ENCODE peak calls at places on chromosomes 2 and 18, in nine cellular contexts. One of them, this sample, is unnamed.

GRCh38 chr2:171434671-171434980 is 600 bp downstream of the DCAF17 start:
- DNase-seq in CD8-positive, alpha-beta T cell: no peak
- DNase-seq in mammary epithelial cell: no peak
- DNase-seq in heart left ventricle: no peak
- DNase-seq in lung: no peak
- DNase-seq in A549: peak; percentile 62
- DNase-seq in heart right ventricle: no peak
- DNase-seq in tibial artery: no peak
- DNase-seq in Caco-2: no peak
- DNase-seq in this sample: no peak

GRCh38 chr18:21894619-21895367 is 154.2 kb downstream of the MIB1 start:
- DNase-seq in CD8-positive, alpha-beta T cell: no peak
- DNase-seq in mammary epithelial cell: no peak
- DNase-seq in heart left ventricle: no peak
- DNase-seq in lung: peak; percentile 69
- DNase-seq in A549: no peak
- DNase-seq in heart right ventricle: no peak
- DNase-seq in tibial artery: no peak
- DNase-seq in Caco-2: no peak
- DNase-seq in this sample: no peak

GRCh38 chr2:149715005-149715592 is 127.5 kb upstream of the MMADHC start:
- DNase-seq in CD8-positive, alpha-beta T cell: no peak
- DNase-seq in mammary epithelial cell: peak; percentile 51
- DNase-seq in heart left ventricle: no peak
- DNase-seq in lung: no peak
- DNase-seq in A549: peak; percentile 10
- DNase-seq in heart right ventricle: no peak
- DNase-seq in tibial artery: no peak
- DNase-seq in Caco-2: peak; percentile 40
- DNase-seq in this sample: no peak

GRCh38 chr18:7517852-7518251 is 49.3 kb upstream of the PTPRM start:
- DNase-seq in CD8-positive, alpha-beta T cell: no peak
- DNase-seq in mammary epithelial cell: no peak
- DNase-seq in heart left ventricle: no peak
- DNase-seq in lung: no peak
- DNase-seq in A549: no peak
- DNase-seq in heart right ventricle: no peak
- DNase-seq in tibial artery: no peak
- DNase-seq in Caco-2: no peak
- DNase-seq in this sample: no peak

GRCh38 chr2:133480707-133481429 is 87.4 kb downstream of the NCKAP5 start:
- DNase-seq in CD8-positive, alpha-beta T cell: no peak
- DNase-seq in mammary epithelial cell: peak; percentile 72
- DNase-seq in heart left ventricle: no peak
- DNase-seq in lung: no peak
- DNase-seq in A549: no peak
- DNase-seq in heart right ventricle: no peak
- DNase-seq in tibial artery: no peak
- DNase-seq in Caco-2: no peak
- DNase-seq in this sample: no peak

GRCh38 chr2:220437938-220438337 is 810.5 kb downstream of the SLC4A3 start:
- DNase-seq in CD8-positive, alpha-beta T cell: no peak
- DNase-seq in mammary epithelial cell: no peak
- DNase-seq in heart left ventricle: no peak
- DNase-seq in lung: no peak
- DNase-seq in A549: no peak
- DNase-seq in heart right ventricle: no peak
- DNase-seq in tibial artery: no peak
- DNase-seq in Caco-2: no peak
- DNase-seq in this sample: no peak

GRCh38 chr18:76957384-76958355 is 135.3 kb downstream of the ZNF236 start:
- DNase-seq in CD8-positive, alpha-beta T cell: no peak
- DNase-seq in mammary epithelial cell: no peak
- DNase-seq in heart left ventricle: no peak
- DNase-seq in lung: no peak
- DNase-seq in A549: no peak
- DNase-seq in heart right ventricle: no peak
- DNase-seq in tibial artery: no peak
- DNase-seq in Caco-2: no peak
- DNase-seq in this sample: no peak

GRCh38 chr2:237097911-237098702 is 12.4 kb downstream of the COPS8 start:
- DNase-seq in CD8-positive, alpha-beta T cell: no peak
- DNase-seq in mammary epithelial cell: peak; percentile 97
- DNase-seq in heart left ventricle: no peak
- DNase-seq in lung: no peak
- DNase-seq in A549: peak; percentile 31
- DNase-seq in heart right ventricle: no peak
- DNase-seq in tibial artery: no peak
- DNase-seq in Caco-2: no peak
- DNase-seq in this sample: peak; percentile 75

GRCh38 chr2:240460243-240460630 is 24.8 kb downstream of the GPC1 start:
- DNase-seq in CD8-positive, alpha-beta T cell: no peak
- DNase-seq in mammary epithelial cell: no peak
- DNase-seq in heart left ventricle: peak; percentile 6
- DNase-seq in lung: no peak
- DNase-seq in A549: no peak
- DNase-seq in heart right ventricle: peak; percentile 8
- DNase-seq in tibial artery: no peak
- DNase-seq in Caco-2: no peak
- DNase-seq in this sample: peak; percentile 39

GRCh38 chr2:192194065-192194865 is 468 bp downstream of the TMEFF2 start:
- DNase-seq in CD8-positive, alpha-beta T cell: no peak
- DNase-seq in mammary epithelial cell: no peak
- DNase-seq in heart left ventricle: peak; percentile 6
- DNase-seq in lung: no peak
- DNase-seq in A549: peak; percentile 3
- DNase-seq in heart right ventricle: peak; percentile 17
- DNase-seq in tibial artery: peak; percentile 21
- DNase-seq in Caco-2: no peak
- DNase-seq in this sample: peak; percentile 37

GRCh38 chr18:5546660-5547059 is 2.9 kb upstream of the EPB41L3 start:
- DNase-seq in CD8-positive, alpha-beta T cell: no peak
- DNase-seq in mammary epithelial cell: no peak
- DNase-seq in heart left ventricle: no peak
- DNase-seq in lung: no peak
- DNase-seq in A549: no peak
- DNase-seq in heart right ventricle: no peak
- DNase-seq in tibial artery: peak; percentile 49
- DNase-seq in Caco-2: no peak
- DNase-seq in this sample: no peak

GRCh38 chr18:48133675-48134251 is 203.3 kb upstream of the SMAD2 start:
- DNase-seq in CD8-positive, alpha-beta T cell: no peak
- DNase-seq in mammary epithelial cell: peak; percentile 72
- DNase-seq in heart left ventricle: no peak
- DNase-seq in lung: peak; percentile 45
- DNase-seq in A549: no peak
- DNase-seq in heart right ventricle: no peak
- DNase-seq in tibial artery: no peak
- DNase-seq in Caco-2: no peak
- DNase-seq in this sample: no peak

GRCh38 chr2:190137561-190137960 is 75.0 kb upstream of the MSTN start:
- DNase-seq in CD8-positive, alpha-beta T cell: no peak
- DNase-seq in mammary epithelial cell: no peak
- DNase-seq in heart left ventricle: no peak
- DNase-seq in lung: no peak
- DNase-seq in A549: no peak
- DNase-seq in heart right ventricle: no peak
- DNase-seq in tibial artery: no peak
- DNase-seq in Caco-2: no peak
- DNase-seq in this sample: no peak

GRCh38 chr2:178069551-178069950 is 3.0 kb downstream of the PDE11A start:
- DNase-seq in CD8-positive, alpha-beta T cell: no peak
- DNase-seq in mammary epithelial cell: no peak
- DNase-seq in heart left ventricle: no peak
- DNase-seq in lung: no peak
- DNase-seq in A549: no peak
- DNase-seq in heart right ventricle: no peak
- DNase-seq in tibial artery: no peak
- DNase-seq in Caco-2: no peak
- DNase-seq in this sample: no peak

GRCh38 chr2:20622731-20623130 is 28.2 kb downstream of the HS1BP3 start:
- DNase-seq in CD8-positive, alpha-beta T cell: no peak
- DNase-seq in mammary epithelial cell: no peak
- DNase-seq in heart left ventricle: peak; percentile 83
- DNase-seq in lung: no peak
- DNase-seq in A549: no peak
- DNase-seq in heart right ventricle: peak; percentile 79
- DNase-seq in tibial artery: peak; percentile 14
- DNase-seq in Caco-2: peak; percentile 26
- DNase-seq in this sample: no peak

GRCh38 chr2:8538951-8539621 is 142.8 kb upstream of the ID2 start:
- DNase-seq in CD8-positive, alpha-beta T cell: no peak
- DNase-seq in mammary epithelial cell: no peak
- DNase-seq in heart left ventricle: no peak
- DNase-seq in lung: no peak
- DNase-seq in A549: no peak
- DNase-seq in heart right ventricle: no peak
- DNase-seq in tibial artery: no peak
- DNase-seq in Caco-2: no peak
- DNase-seq in this sample: no peak

GRCh38 chr2:8536686-8537571 is 144.9 kb upstream of the ID2 start:
- DNase-seq in CD8-positive, alpha-beta T cell: no peak
- DNase-seq in mammary epithelial cell: no peak
- DNase-seq in heart left ventricle: no peak
- DNase-seq in lung: no peak
- DNase-seq in A549: no peak
- DNase-seq in heart right ventricle: no peak
- DNase-seq in tibial artery: no peak
- DNase-seq in Caco-2: peak; percentile 23
- DNase-seq in this sample: no peak

GRCh38 chr2:8535821-8536685 is 145.8 kb upstream of the ID2 start:
- DNase-seq in CD8-positive, alpha-beta T cell: no peak
- DNase-seq in mammary epithelial cell: no peak
- DNase-seq in heart left ventricle: no peak
- DNase-seq in lung: no peak
- DNase-seq in A549: no peak
- DNase-seq in heart right ventricle: no peak
- DNase-seq in tibial artery: no peak
- DNase-seq in Caco-2: peak; percentile 23
- DNase-seq in this sample: no peak

GRCh38 chr2:8538531-8538930 is 143.3 kb upstream of the ID2 start:
- DNase-seq in CD8-positive, alpha-beta T cell: no peak
- DNase-seq in mammary epithelial cell: no peak
- DNase-seq in heart left ventricle: no peak
- DNase-seq in lung: no peak
- DNase-seq in A549: no peak
- DNase-seq in heart right ventricle: no peak
- DNase-seq in tibial artery: no peak
- DNase-seq in Caco-2: no peak
- DNase-seq in this sample: no peak

GRCh38 chr2:8537572-8538155 is 144.2 kb upstream of the ID2 start:
- DNase-seq in CD8-positive, alpha-beta T cell: no peak
- DNase-seq in mammary epithelial cell: no peak
- DNase-seq in heart left ventricle: no peak
- DNase-seq in lung: no peak
- DNase-seq in A549: no peak
- DNase-seq in heart right ventricle: no peak
- DNase-seq in tibial artery: no peak
- DNase-seq in Caco-2: peak; percentile 38
- DNase-seq in this sample: no peak
- H3K4me1 ChIP-seq in CD8-positive, alpha-beta T cell: peaks cover 5% of the 10 kb centered on the region
- H3K4me1 ChIP-seq in mammary epithelial cell: no peaks in the 10 kb centered on the region
- H3K4me1 ChIP-seq in heart left ventricle: peaks cover 41% of the 10 kb centered on the region
- H3K4me1 ChIP-seq in lung: peaks cover 23% of the 10 kb centered on the region
- H3K4me1 ChIP-seq in A549: no peaks in the 10 kb centered on the region
- H3K4me1 ChIP-seq in heart right ventricle: peaks cover 48% of the 10 kb centered on the region
- H3K4me1 ChIP-seq in tibial artery: no peaks in the 10 kb centered on the region
- H3K4me1 ChIP-seq in Caco-2: peaks cover 59% of the 10 kb centered on the region
- H3K4me1 ChIP-seq in this sample: no peaks in the 10 kb centered on the region

DNA sequence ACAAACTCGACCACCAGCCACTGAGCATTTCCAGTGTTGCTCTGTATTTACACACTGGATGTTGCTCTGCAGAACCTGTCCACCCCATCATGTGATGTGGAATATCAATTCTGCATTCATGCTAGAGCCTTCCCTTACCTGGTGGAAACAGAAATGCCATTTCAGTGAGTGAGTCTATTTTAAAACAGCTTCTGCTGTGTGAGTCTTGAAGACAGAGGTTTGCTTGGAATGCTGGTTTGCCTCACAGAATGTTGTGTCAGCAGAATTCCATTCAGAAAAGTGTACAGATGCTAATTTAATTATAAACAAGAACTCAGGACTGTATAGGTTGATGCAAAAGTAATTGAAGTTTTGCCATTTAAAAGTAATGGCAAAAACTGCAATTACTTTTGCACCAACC is 118.3 kb downstream of the MAP3K20 start:
- DNase-seq in CD8-positive, alpha-beta T cell: no peak
- DNase-seq in mammary epithelial cell: peak; percentile 70
- DNase-seq in heart left ventricle: no peak
- DNase-seq in lung: no peak
- DNase-seq in A549: no peak
- DNase-seq in heart right ventricle: no peak
- DNase-seq in tibial artery: no peak
- DNase-seq in Caco-2: no peak
- DNase-seq in this sample: no peak
- H3K4me1 ChIP-seq in CD8-positive, alpha-beta T cell: no peaks in the 10 kb centered on the region
- H3K4me1 ChIP-seq in mammary epithelial cell: peaks cover 23% of the 10 kb centered on the region
- H3K4me1 ChIP-seq in heart left ventricle: peaks cover 60% of the 10 kb centered on the region
- H3K4me1 ChIP-seq in lung: peaks cover 2% of the 10 kb centered on the region
- H3K4me1 ChIP-seq in A549: peaks cover 23% of the 10 kb centered on the region
- H3K4me1 ChIP-seq in heart right ventricle: peaks cover 68% of the 10 kb centered on the region
- H3K4me1 ChIP-seq in tibial artery: no peaks in the 10 kb centered on the region
- H3K4me1 ChIP-seq in Caco-2: no peaks in the 10 kb centered on the region
- H3K4me1 ChIP-seq in this sample: peaks cover 46% of the 10 kb centered on the region

DNA sequence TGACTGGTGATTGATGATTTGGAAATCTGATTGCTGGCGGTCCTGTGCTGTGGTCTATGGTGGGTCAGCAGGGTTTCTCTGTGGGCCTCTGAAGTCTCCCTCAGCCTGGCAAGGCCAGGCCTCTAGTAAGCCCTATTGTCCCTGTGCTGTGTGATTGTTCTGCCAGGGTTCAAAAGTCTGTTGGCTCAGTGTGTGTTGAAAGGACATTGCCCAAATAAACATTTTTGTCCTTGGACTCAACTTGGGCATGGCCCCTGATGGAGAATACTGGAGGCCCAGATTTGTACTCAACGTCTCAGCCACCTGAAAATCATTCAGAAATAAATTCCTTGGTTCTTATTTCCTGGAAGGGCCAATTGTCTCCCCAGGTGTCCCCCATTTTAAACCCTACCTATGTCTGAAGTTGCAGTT is 74.4 kb downstream of the MAP4K4 start:
- DNase-seq in CD8-positive, alpha-beta T cell: no peak
- DNase-seq in mammary epithelial cell: no peak
- DNase-seq in heart left ventricle: no peak
- DNase-seq in lung: no peak
- DNase-seq in A549: no peak
- DNase-seq in heart right ventricle: no peak
- DNase-seq in tibial artery: no peak
- DNase-seq in Caco-2: no peak
- DNase-seq in this sample: no peak
- H3K4me1 ChIP-seq in CD8-positive, alpha-beta T cell: peaks cover 80% of the 10 kb centered on the region
- H3K4me1 ChIP-seq in mammary epithelial cell: peaks cover 49% of the 10 kb centered on the region
- H3K4me1 ChIP-seq in heart left ventricle: peaks cover 84% of the 10 kb centered on the region
- H3K4me1 ChIP-seq in lung: peaks cover 10% of the 10 kb centered on the region
- H3K4me1 ChIP-seq in A549: peaks cover 61% of the 10 kb centered on the region
- H3K4me1 ChIP-seq in heart right ventricle: peaks cover 96% of the 10 kb centered on the region
- H3K4me1 ChIP-seq in tibial artery: no peaks in the 10 kb centered on the region
- H3K4me1 ChIP-seq in Caco-2: peaks cover 41% of the 10 kb centered on the region
- H3K4me1 ChIP-seq in this sample: peaks cover 32% of the 10 kb centered on the region

DNA sequence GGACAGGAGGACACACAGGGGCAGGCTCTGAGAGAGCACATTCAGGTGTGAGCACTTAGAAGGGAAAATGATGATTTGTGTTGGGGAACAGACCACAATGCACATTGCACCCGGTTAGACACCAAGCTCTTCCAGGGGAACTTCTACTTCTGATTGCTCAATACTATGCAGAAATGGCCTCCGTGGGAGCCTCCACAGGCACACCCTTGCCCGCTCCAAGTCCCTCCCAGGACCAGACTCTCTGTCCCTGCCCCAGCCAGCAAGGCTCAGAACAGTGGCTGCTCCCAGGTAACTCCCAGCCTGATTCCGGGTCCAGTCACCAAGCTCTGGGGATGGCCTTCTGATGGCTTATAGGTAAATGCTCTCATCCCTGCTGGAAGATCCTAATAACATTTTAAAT is 56.2 kb downstream of the BCL2L11 start:
- DNase-seq in CD8-positive, alpha-beta T cell: no peak
- DNase-seq in mammary epithelial cell: no peak
- DNase-seq in heart left ventricle: no peak
- DNase-seq in lung: no peak
- DNase-seq in A549: no peak
- DNase-seq in heart right ventricle: no peak
- DNase-seq in tibial artery: no peak
- DNase-seq in Caco-2: no peak
- DNase-seq in this sample: no peak
- H3K4me1 ChIP-seq in CD8-positive, alpha-beta T cell: no peaks in the 10 kb centered on the region
- H3K4me1 ChIP-seq in mammary epithelial cell: peaks cover 6% of the 10 kb centered on the region
- H3K4me1 ChIP-seq in heart left ventricle: no peaks in the 10 kb centered on the region
- H3K4me1 ChIP-seq in lung: no peaks in the 10 kb centered on the region
- H3K4me1 ChIP-seq in A549: peaks cover 54% of the 10 kb centered on the region
- H3K4me1 ChIP-seq in heart right ventricle: no peaks in the 10 kb centered on the region
- H3K4me1 ChIP-seq in tibial artery: no peaks in the 10 kb centered on the region
- H3K4me1 ChIP-seq in Caco-2: peaks cover 29% of the 10 kb centered on the region
- H3K4me1 ChIP-seq in this sample: peaks cover 16% of the 10 kb centered on the region